ENCODE peak calls at places on chromosomes 13 and 19, in four cellular contexts. One of them, this sample, is unnamed.

GRCh38 chr13:39779337-39780270 is 124.1 kb downstream of the COG6 start:
- DNase-seq in HepG2: no peak
- DNase-seq in SK-N-SH: no peak
- DNase-seq in A549: no peak
- DNase-seq in this sample: no peak

GRCh38 chr19:57350877-57351805 is at the start of gene ZNF304:
- DNase-seq in A549: peak
- DNase-seq in SK-N-SH: peak
- DNase-seq in HepG2: peak
- DNase-seq in this sample: peak

GRCh38 chr13:82356667-82357066 is 1525.6 kb downstream of the SLITRK1 start:
- DNase-seq in A549: no peak
- DNase-seq in SK-N-SH: no peak
- DNase-seq in HepG2: no peak
- DNase-seq in this sample: no peak

GRCh38 chr13:42221321-42221720 is 50.6 kb upstream of the AKAP11 start:
- DNase-seq in HepG2: no peak
- DNase-seq in A549: no peak
- DNase-seq in SK-N-SH: no peak
- DNase-seq in this sample: no peak

GRCh38 chr13:21402586-21403307 is 56.4 kb downstream of the ZDHHC20 start:
- DNase-seq in A549: peak
- DNase-seq in SK-N-SH: no peak
- DNase-seq in HepG2: peak
- DNase-seq in this sample: no peak

GRCh38 chr19:2607712-2608601 is 94.5 kb downstream of the GNG7 start:
- DNase-seq in HepG2: no peak
- DNase-seq in SK-N-SH: no peak
- DNase-seq in A549: no peak
- DNase-seq in this sample: peak

GRCh38 chr19:11073568-11073967 is 15.7 kb upstream of the LDLR start:
- DNase-seq in A549: no peak
- DNase-seq in HepG2: no peak
- DNase-seq in SK-N-SH: no peak
- DNase-seq in this sample: no peak

GRCh38 chr13:100789968-100790367 is 115.4 kb upstream of the TMTC4 start:
- DNase-seq in HepG2: no peak
- DNase-seq in A549: no peak
- DNase-seq in SK-N-SH: no peak
- DNase-seq in this sample: no peak

GRCh38 chr19:12899891-12900518 is 9.0 kb downstream of the GCDH start:
- DNase-seq in A549: no peak
- DNase-seq in SK-N-SH: no peak
- DNase-seq in HepG2: no peak
- DNase-seq in this sample: peak

DNA sequence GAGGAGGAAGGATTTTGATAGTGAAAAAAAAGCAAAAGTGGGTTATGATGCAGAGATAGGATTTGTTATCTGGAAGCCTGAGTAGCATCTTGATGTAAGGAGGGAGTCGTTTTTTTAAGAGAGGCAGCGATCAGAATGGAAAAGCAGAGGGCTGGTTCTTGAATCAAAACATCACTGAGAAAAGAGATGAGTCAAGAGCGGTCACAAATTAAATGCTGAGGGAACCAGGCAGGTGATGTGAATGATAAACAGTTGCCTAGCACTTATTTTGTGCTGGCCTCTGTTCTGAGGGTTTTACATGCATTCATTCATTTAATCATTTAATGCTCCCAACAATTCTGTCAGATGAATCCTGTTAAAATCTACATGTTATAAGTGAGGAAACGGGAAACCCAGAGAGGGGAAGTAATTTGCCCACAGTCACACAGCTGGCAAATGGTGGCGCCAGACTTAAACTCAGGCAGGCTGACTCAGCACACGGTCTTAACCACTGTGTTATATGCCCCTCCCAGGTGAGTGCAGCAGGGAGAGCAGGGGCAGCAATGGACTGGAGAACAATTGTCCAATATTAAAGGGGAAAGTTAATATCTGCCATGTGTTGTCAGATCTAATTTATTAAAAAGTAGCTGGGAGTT is 21.4 kb downstream of the SIGLECL1 start:
- DNase-seq in SK-N-SH: no peak
- DNase-seq in HepG2: no peak
- DNase-seq in A549: no peak
- DNase-seq in this sample: no peak
- TF ChIP-seq PBX3 in SK-N-SH: no peak
- TF ChIP-seq PBX3 in HepG2: no peak
- TF ChIP-seq PBX3 in A549: no peak
- TF ChIP-seq PBX3 in this sample: no peak

GRCh38 chr19:7069042-7069903 is at the start of gene ZNF557:
- DNase-seq in A549: peak
- DNase-seq in SK-N-SH: peak
- DNase-seq in HepG2: peak
- DNase-seq in this sample: peak
- TF ChIP-seq EP300 in A549: no peak
- TF ChIP-seq EP300 in SK-N-SH: no peak
- TF ChIP-seq EP300 in HepG2: no peak
- TF ChIP-seq EP300 in this sample: no peak

DNA sequence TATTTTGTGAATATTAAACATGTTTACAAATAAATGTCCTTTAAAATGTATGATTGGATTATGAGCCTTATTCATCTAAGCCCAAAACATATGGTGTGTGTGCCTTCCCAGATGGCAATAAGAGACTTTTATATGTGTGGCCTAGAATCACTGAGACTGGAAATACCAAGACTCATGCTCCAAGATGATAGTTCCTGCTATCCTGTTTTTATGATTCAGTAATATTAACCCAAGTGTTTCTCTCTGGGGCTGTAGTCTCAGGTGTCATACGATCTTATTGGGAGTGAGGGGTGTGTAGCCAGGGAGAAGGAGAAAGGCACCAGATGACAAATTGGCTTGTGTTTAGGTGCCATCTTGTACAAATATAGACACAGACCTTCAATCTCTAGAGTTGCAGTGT is 86.8 kb downstream of the TNFRSF19 start:
- DNase-seq in A549: no peak
- DNase-seq in HepG2: no peak
- DNase-seq in SK-N-SH: peak
- DNase-seq in this sample: no peak
- TF ChIP-seq PBX3 in A549: no peak
- TF ChIP-seq PBX3 in HepG2: no peak
- TF ChIP-seq PBX3 in SK-N-SH: no peak
- TF ChIP-seq PBX3 in this sample: no peak

GRCh38 chr19:51926784-51927741 is at the start of gene ZNF613:
- DNase-seq in HepG2: peak
- DNase-seq in A549: peak
- DNase-seq in SK-N-SH: peak
- DNase-seq in this sample: peak
- TF ChIP-seq EP300 in HepG2: no peak
- TF ChIP-seq EP300 in A549: no peak
- TF ChIP-seq EP300 in SK-N-SH: peak
- TF ChIP-seq EP300 in this sample: no peak

DNA sequence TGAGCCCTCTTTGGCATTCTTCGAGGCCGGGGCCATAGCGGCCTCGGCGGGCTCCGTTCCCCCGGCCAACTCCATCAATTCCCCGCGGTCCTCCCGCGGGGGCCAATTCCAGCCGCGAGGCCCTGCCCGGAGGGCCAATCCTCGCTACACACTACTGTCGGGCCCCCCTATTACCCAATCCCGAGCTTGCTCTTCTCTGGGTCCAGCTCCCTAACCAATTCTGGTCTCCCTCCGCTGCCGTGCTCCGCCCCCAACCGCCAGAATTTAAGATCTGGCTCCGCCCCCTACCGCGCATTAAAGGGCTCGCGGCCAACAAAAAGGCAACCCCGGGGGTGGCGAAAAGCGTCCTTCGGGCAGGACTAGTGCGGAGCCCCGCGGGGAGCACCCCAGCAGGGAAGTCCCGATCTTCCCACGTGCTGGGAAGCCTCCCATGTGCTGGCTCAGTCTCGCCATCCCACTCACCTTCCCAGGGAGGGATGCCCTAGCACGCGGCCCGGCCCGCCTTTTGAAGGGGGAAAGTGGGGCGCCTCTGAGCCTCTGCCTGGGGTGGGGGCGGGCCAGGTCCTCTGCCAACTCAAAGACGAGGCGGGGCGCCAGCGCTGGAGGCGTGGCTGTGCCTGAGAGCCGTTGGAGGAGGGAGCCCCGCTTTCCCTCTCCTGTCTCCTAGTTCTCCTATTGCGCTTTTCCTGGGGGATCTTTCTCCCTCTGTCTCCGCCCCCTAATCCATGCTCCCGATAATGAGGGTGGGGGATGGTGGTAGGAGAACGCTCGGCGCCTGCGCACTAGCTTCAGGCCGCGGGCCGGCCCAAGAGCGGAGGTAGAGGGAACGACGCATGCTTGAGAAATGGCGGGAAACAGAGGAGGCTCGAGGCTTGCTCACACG is 3.5 kb downstream of the LIPE start:
- DNase-seq in SK-N-SH: peak
- DNase-seq in HepG2: no peak
- DNase-seq in A549: peak
- DNase-seq in this sample: no peak
- TF ChIP-seq PBX3 in SK-N-SH: peak
- TF ChIP-seq PBX3 in HepG2: no peak
- TF ChIP-seq PBX3 in A549: no peak
- TF ChIP-seq PBX3 in this sample: no peak

GRCh38 chr13:53136554-53136953 is 107.9 kb downstream of the OLFM4 start:
- DNase-seq in HepG2: no peak
- DNase-seq in A549: no peak
- DNase-seq in SK-N-SH: no peak
- DNase-seq in this sample: no peak
- TF ChIP-seq EP300 in HepG2: no peak
- TF ChIP-seq EP300 in A549: no peak
- TF ChIP-seq EP300 in SK-N-SH: no peak
- TF ChIP-seq EP300 in this sample: no peak

GRCh38 chr13:98915563-98916348 is 62.1 kb downstream of the DOCK9 start:
- DNase-seq in HepG2: no peak
- DNase-seq in SK-N-SH: no peak
- DNase-seq in A549: no peak
- DNase-seq in this sample: no peak

GRCh38 chr13:98912846-98913245 is 65.0 kb downstream of the DOCK9 start:
- DNase-seq in HepG2: no peak
- DNase-seq in A549: no peak
- DNase-seq in SK-N-SH: no peak
- DNase-seq in this sample: no peak

GRCh38 chr13:98906746-98907502 is 70.9 kb downstream of the DOCK9 start:
- DNase-seq in A549: no peak
- DNase-seq in HepG2: no peak
- DNase-seq in SK-N-SH: no peak
- DNase-seq in this sample: no peak

GRCh38 chr13:98909016-98909415 is 68.8 kb downstream of the DOCK9 start:
- DNase-seq in SK-N-SH: no peak
- DNase-seq in HepG2: no peak
- DNase-seq in A549: no peak
- DNase-seq in this sample: no peak

GRCh38 chr13:98910501-98910951 is 67.3 kb downstream of the DOCK9 start:
- DNase-seq in HepG2: peak
- DNase-seq in A549: peak
- DNase-seq in SK-N-SH: no peak
- DNase-seq in this sample: no peak
- TF ChIP-seq PBX3 in HepG2: no peak
- TF ChIP-seq PBX3 in A549: no peak
- TF ChIP-seq PBX3 in SK-N-SH: no peak
- TF ChIP-seq PBX3 in this sample: no peak